ENCODE peak calls at places on chromosome 22, in ten cellular contexts. R is lung microvascular endothelial cell; H is heart left ventricle; Z is naive B cell; Q is kidney; A is Calu3; X is activated T-helper 9 cell treated with anti-CD3 and anti-CD28 coated beads, Interleukin-2, amount 50 U/mL, for 16 hours; C is type B pancreatic cell; T is stimulated activated CD8-positive, alpha-beta memory T cell treated with anti-CD3 and anti-CD28 coated beads, Interleukin-12 subunit alpha, Interleukin-12 subunit beta, amount 100 ng/mL, for 4 hours; E is activated CD4-positive, alpha-beta T cell treated with anti-CD3 and anti-CD28 coated beads for 24 hours. B is an unnamed sample.

GRCh38 chr22:46297151-46297819 is 615 bp downstream of the GTSE1 start:
- DNase-seq in R (peak; percentile 39), H (no peak), Z (no peak), Q (no peak), A (peak; percentile 17), X (no peak), C (no peak), T (no peak), E (no peak), B (peak; percentile 62)

GRCh38 chr22:17205432-17205831 is 13.8 kb downstream of the ADA2 start:
- DNase-seq in R (no peak), H (no peak), Z (no peak), Q (peak; percentile 2), A (no peak), X (no peak), C (no peak), T (no peak), E (no peak), B (no peak)

GRCh38 chr22:50696251-50696798 is 23.7 kb downstream of the SHANK3 start:
- DNase-seq in R (no peak), H (peak; percentile 58), Z (no peak), Q (no peak), A (no peak), X (no peak), C (no peak), T (no peak), E (no peak), B (no peak)

GRCh38 chr22:26953380-26953807 is 296.0 kb downstream of the MIAT start:
- DNase-seq in R (no peak), H (no peak), Z (no peak), Q (no peak), A (no peak), X (no peak), C (no peak), T (no peak), E (no peak), B (no peak)

GRCh38 chr22:29269731-29270474 is 1.8 kb downstream of the EWSR1 start:
- DNase-seq in R (peak; percentile 14), H (no peak), Z (no peak), Q (no peak), A (no peak), X (no peak), C (no peak), T (no peak), E (no peak), B (no peak)

GRCh38 chr22:39498802-39499201 is 3.3 kb upstream of the MIEF1 start:
- DNase-seq in R (no peak), H (no peak), Z (no peak), Q (no peak), A (no peak), X (no peak), C (no peak), T (no peak), E (no peak), B (no peak)

GRCh38 chr22:41369089-41369745 is 12.5 kb upstream of the TEF start:
- DNase-seq in R (no peak), H (no peak), Z (no peak), Q (peak; percentile 72), A (no peak), X (no peak), C (no peak), T (no peak), E (no peak), B (peak; percentile 32)

GRCh38 chr22:19178065-19178658 is 374 bp downstream of the SLC25A1 start:
- DNase-seq in R (peak; percentile 48), H (peak; percentile 75), Z (peak; percentile 56), Q (peak; percentile 85), A (peak; percentile 64), X (peak; percentile 47), C (no peak), T (peak; percentile 45), E (no peak), B (peak; percentile 59)

GRCh38 chr22:25777870-25778269 is 35.9 kb downstream of the MYO18B start:
- DNase-seq in R (peak; percentile 66), H (no peak), Z (no peak), Q (no peak), A (peak; percentile 46), X (no peak), C (no peak), T (no peak), E (no peak), B (no peak)

GRCh38 chr22:30420401-30421178 is 5.0 kb upstream of the MTFP1 start:
- DNase-seq in R (peak; percentile 88), H (no peak), Z (no peak), Q (no peak), A (peak; percentile 54), X (no peak), C (no peak), T (no peak), E (no peak), B (no peak)

GRCh38 chr22:21726650-21727049 is 8.9 kb downstream of the YPEL1 start:
- DNase-seq in R (no peak), H (no peak), Z (no peak), Q (no peak), A (no peak), X (no peak), C (no peak), T (no peak), E (peak; percentile 8), B (no peak)

GRCh38 chr22:47352920-47353700 is 590.7 kb downstream of the TBC1D22A start:
- DNase-seq in R (no peak), H (no peak), Z (no peak), Q (no peak), A (no peak), X (no peak), C (peak; percentile 49), T (no peak), E (no peak), B (no peak)

GRCh38 chr22:39526736-39527171 is 5.8 kb downstream of the RPS19BP1 start:
- DNase-seq in R (no peak), H (no peak), Z (no peak), Q (peak; percentile 66), A (no peak), X (no peak), C (no peak), T (no peak), E (no peak), B (peak; percentile 31)

GRCh38 chr22:44325718-44326548 is 13.2 kb upstream of the SHISAL1 start:
- DNase-seq in R (peak; percentile 69), H (no peak), Z (no peak), Q (no peak), A (no peak), X (no peak), C (no peak), T (no peak), E (no peak), B (no peak)

GRCh38 chr22:46634011-46634699 is 14.0 kb downstream of the GRAMD4 start:
- DNase-seq in R (no peak), H (peak; percentile 20), Z (no peak), Q (peak; percentile 64), A (peak; percentile 28), X (no peak), C (no peak), T (no peak), E (no peak), B (peak; percentile 26)

GRCh38 chr22:49627217-49628181 is 200.2 kb downstream of the BRD1 start:
- DNase-seq in R (no peak), H (peak; percentile 44), Z (no peak), Q (peak; percentile 59), A (peak; percentile 21), X (no peak), C (no peak), T (no peak), E (no peak), B (no peak)

GRCh38 chr22:49451070-49451840 is 376.4 kb downstream of the BRD1 start:
- DNase-seq in R (no peak), H (no peak), Z (no peak), Q (no peak), A (no peak), X (no peak), C (no peak), T (no peak), E (no peak), B (no peak)

B was measured in pancreas.